ENCODE peak calls at places on chromosome 4, in ten cellular contexts. Q, A, I, P, B, W, X, L, H and G are unnamed samples.

GRCh38 chr4:1041147-1041935 is 29.9 kb downstream of the FGFRL1 start:
- DNase-seq in A (no peak), Q (peak), W (no peak), I (no peak), H (no peak), P (peak), X (no peak), L (no peak), B (no peak), G (no peak)

GRCh38 chr4:145935253-145936141 is 3.1 kb downstream of the ZNF827 start:
- DNase-seq in W (no peak), A (peak), X (peak), H (peak), B (peak), L (no peak), P (no peak), Q (no peak), I (peak), G (no peak)

GRCh38 chr4:65521666-65522065 is 148.6 kb downstream of the EPHA5 start:
- DNase-seq in P (no peak), X (no peak), I (no peak), H (no peak), Q (no peak), L (no peak), W (no peak), A (no peak), B (no peak), G (no peak)

GRCh38 chr4:101961144-101961543 is 170.6 kb downstream of the BANK1 start:
- DNase-seq in X (no peak), P (no peak), Q (peak), H (no peak), W (no peak), I (no peak), A (no peak), L (no peak), B (no peak), G (no peak)

GRCh38 chr4:152921284-152921683 is 14.8 kb upstream of the FHDC1 start:
- DNase-seq in B (no peak), W (no peak), Q (no peak), P (no peak), L (no peak), X (no peak), A (no peak), H (no peak), I (no peak), G (no peak)

GRCh38 chr4:138639018-138639876 is 376.3 kb upstream of the NOCT start:
- DNase-seq in A (no peak), W (no peak), L (no peak), B (peak), X (no peak), Q (peak), H (no peak), I (no peak), P (no peak), G (no peak)

GRCh38 chr4:71814433-71814832 is 30.6 kb upstream of the GC start:
- DNase-seq in I (no peak), X (no peak), W (no peak), B (no peak), P (no peak), L (no peak), A (no peak), H (no peak), Q (no peak), G (no peak)

GRCh38 chr4:25500626-25501318 is 123.7 kb downstream of the ANAPC4 start:
- DNase-seq in X (no peak), Q (no peak), H (no peak), I (no peak), L (no peak), W (no peak), B (peak), P (no peak), A (no peak), G (no peak)

GRCh38 chr4:14178421-14178820 is 550.9 kb upstream of the BOD1L1 start:
- DNase-seq in Q (peak), B (no peak), P (no peak), H (no peak), L (no peak), I (no peak), W (no peak), X (no peak), A (no peak), G (no peak)

GRCh38 chr4:154643493-154643892 is 31.0 kb upstream of the FGG start:
- DNase-seq in W (no peak), P (no peak), A (no peak), X (no peak), I (no peak), L (no peak), H (no peak), B (no peak), Q (no peak), G (no peak)

GRCh38 chr4:96504386-96504785 is 664.5 kb downstream of the PDHA2 start:
- DNase-seq in B (no peak), W (no peak), A (no peak), I (no peak), Q (no peak), H (no peak), P (no peak), L (no peak), X (no peak), G (no peak)

GRCh38 chr4:25991296-25991695 is 77.3 kb downstream of the SMIM20 start:
- DNase-seq in B (no peak), H (no peak), Q (no peak), L (no peak), W (no peak), I (no peak), X (no peak), P (no peak), A (no peak), G (no peak)

GRCh38 chr4:125801373-125801772 is 486.6 kb downstream of the FAT4 start:
- DNase-seq in W (no peak), L (no peak), X (no peak), H (no peak), I (no peak), Q (peak), A (no peak), P (no peak), B (no peak), G (no peak)

GRCh38 chr4:27239651-27240050 is 379.0 kb downstream of the STIM2 start:
- DNase-seq in Q (peak), W (no peak), B (no peak), H (no peak), I (no peak), A (no peak), L (no peak), X (no peak), P (no peak), G (no peak)

GRCh38 chr4:63728480-63729177 is 680.6 kb downstream of the TECRL start:
- DNase-seq in L (no peak), X (no peak), H (no peak), I (no peak), Q (no peak), W (no peak), B (no peak), A (no peak), P (no peak), G (no peak)

GRCh38 chr4:185774815-185775684 is 36.9 kb downstream of the SORBS2 start:
- DNase-seq in W (no peak), B (no peak), X (peak), L (no peak), P (no peak), Q (peak), A (peak), H (no peak), I (peak), G (peak)

GRCh38 chr4:185771696-185772390 is 40.2 kb downstream of the SORBS2 start:
- DNase-seq in B (no peak), I (no peak), X (no peak), L (no peak), W (no peak), Q (no peak), A (no peak), P (no peak), H (no peak), G (no peak)

GRCh38 chr4:185772391-185773093 is 39.5 kb downstream of the SORBS2 start:
- DNase-seq in W (no peak), Q (no peak), X (no peak), P (no peak), H (no peak), A (no peak), B (no peak), L (no peak), I (no peak), G (no peak)

GRCh38 chr4:185774076-185774731 is 37.8 kb downstream of the SORBS2 start:
- DNase-seq in Q (no peak), L (no peak), X (no peak), H (no peak), B (no peak), I (peak), W (no peak), P (no peak), A (no peak), G (no peak)

DNA sequence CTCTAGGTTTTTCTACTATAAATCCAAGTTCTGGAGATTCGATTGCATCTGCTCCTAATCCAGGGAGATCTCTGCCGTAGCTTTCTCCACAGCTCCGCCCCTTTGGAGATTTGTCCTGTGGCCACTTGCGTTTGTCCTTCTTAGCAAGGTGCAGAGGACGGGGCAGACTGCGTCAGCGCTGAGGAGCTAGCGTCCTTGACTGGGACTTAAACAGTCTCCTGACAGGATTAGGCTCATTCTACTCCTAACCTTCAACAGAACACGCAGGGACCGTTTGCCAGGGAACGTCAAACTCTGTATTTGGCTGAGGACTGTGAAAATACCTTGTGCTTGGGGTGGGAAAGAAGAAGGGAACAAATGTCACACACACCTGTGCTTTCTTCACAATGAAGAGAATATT is 38.6 kb downstream of the SORBS2 start:
- DNase-seq in Q (no peak), B (no peak), W (no peak), P (no peak), L (no peak), I (peak), H (peak), A (no peak), X (peak), G (no peak)
- TF ChIP-seq CTCF in Q (no peak), B (no peak), W (no peak), P (no peak), L (no peak), I (no peak), H (no peak), A (no peak), X (no peak), G (no peak)

DNA sequence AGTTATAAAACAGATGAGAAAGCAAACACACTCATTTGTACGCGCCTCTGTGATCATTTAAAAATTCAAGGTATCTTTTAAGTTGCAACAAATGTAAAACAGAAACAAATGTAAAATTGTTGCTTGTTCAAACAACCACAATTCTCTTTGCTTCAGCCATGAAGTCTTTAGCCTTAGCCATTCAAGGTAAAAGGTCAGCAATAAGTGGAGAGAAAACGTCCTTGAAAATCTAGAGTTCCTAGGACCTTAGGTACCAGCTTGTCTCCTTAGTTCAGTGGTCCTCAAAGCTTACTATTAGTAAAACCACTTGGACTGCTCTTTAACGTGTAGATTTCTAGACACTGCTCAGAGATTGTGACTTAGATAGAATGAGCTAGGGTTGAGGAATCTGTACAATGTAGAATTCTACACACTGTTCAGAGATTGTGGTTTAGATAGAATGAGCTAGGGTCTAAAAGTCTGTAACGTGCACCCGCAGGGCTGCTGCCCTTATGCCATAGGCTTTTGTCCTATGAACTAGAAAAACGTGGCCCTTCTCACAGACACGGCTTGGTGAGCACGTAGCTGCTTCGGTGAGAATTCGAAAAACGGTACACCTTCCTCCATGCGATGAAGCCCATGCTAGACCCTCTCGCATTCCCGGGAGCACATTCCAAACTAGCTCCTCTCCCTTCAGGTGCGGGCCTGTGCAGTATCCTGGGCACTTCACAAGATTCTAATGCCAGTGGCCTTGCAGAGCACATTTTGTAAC is 1.7 kb downstream of the PLAC8 start:
- DNase-seq in H (no peak), B (no peak), L (no peak), W (no peak), A (no peak), X (no peak), I (no peak), Q (peak), P (peak), G (no peak)
- H3K27ac ChIP-seq in H (no peak), B (peak), L (no peak), W (no peak), A (peak), X (no peak), I (no peak), Q (no peak), P (peak), G (no peak)

GRCh38 chr4:48490680-48491513 is 845 bp downstream of the ZAR1 start:
- DNase-seq in B (no peak), X (no peak), I (no peak), H (peak), A (peak), P (no peak), Q (no peak), L (no peak), W (no peak), G (no peak)

GRCh38 chr4:48489683-48490011 is 405 bp upstream of the ZAR1 start:
- DNase-seq in B (no peak), W (no peak), Q (no peak), P (no peak), X (no peak), L (no peak), I (no peak), A (no peak), H (no peak), G (no peak)

GRCh38 chr4:48491514-48492176 is 1.6 kb downstream of the ZAR1 start:
- DNase-seq in A (no peak), I (no peak), W (no peak), X (no peak), Q (no peak), P (no peak), H (no peak), L (no peak), B (no peak), G (no peak)

GRCh38 chr4:48493485-48494100 is 3.5 kb downstream of the ZAR1 start:
- DNase-seq in B (no peak), Q (no peak), P (no peak), I (no peak), W (no peak), A (no peak), L (no peak), H (no peak), X (no peak), G (no peak)

DNA sequence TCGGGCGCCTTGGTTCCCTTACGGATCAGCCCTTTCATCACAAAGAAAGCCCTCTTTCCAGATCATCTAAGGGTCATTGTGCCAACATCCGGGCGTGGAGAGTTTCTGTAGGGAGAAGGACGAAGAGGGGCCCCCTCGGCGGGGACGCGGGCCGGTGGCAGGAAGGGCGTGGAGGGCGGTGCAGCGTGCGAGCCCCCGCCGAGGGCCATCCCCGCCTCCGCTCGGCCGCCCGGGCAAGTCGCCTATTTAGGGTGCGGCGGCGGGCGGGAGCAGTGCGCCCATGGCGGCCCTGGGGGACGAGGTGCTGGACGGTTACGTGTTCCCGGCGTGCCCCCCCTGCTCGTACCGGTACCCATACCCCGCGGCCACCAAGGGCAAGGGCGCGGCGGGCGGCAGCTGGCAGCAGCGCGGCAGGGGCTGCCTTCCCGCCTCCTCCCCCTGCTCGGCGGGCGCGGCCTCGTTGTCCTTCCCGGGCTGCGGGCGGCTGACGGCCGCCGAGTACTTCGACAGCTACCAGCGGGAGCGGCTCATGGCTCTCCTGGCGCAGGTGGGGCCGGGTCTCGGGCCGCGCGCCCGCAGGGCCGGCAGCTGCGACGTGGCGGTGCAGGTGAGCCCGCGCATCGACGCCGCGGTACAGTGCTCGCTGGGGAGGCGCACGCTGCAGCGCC is at the start of gene ZAR1:
- DNase-seq in X (no peak), B (no peak), Q (no peak), H (no peak), A (no peak), P (no peak), I (no peak), L (no peak), W (no peak), G (no peak)
- H3K4me3 ChIP-seq in X (no peak), B (no peak), Q (no peak), H (peak), A (peak), P (peak), I (no peak), L (peak), W (no peak), G (peak)

GRCh38 chr4:104015680-104016079 is 295.9 kb upstream of the TACR3 start:
- DNase-seq in P (no peak), L (no peak), A (no peak), Q (no peak), I (no peak), H (no peak), X (no peak), B (no peak), W (no peak), G (no peak)
- TF ChIP-seq CTCF in P (no peak), L (no peak), A (no peak), Q (no peak), I (peak), H (no peak), X (no peak), B (peak), W (peak), G (no peak)

GRCh38 chr4:111873801-111874200 is 271.5 kb upstream of the FAM241A start:
- DNase-seq in B (no peak), A (no peak), W (no peak), Q (no peak), H (no peak), P (no peak), L (no peak), X (no peak), I (no peak), G (no peak)
- H3K27ac ChIP-seq in B (no peak), A (no peak), W (no peak), Q (no peak), H (no peak), P (no peak), L (no peak), X (no peak), I (no peak), G (no peak)

GRCh38 chr4:120923201-120923522 is 636 bp upstream of the PRDM5 start:
- DNase-seq in A (no peak), L (no peak), X (no peak), P (no peak), W (no peak), Q (no peak), B (no peak), I (no peak), H (no peak), G (no peak)
- H3K4me3 ChIP-seq in A (peak), L (peak), X (peak), P (peak), W (peak), Q (peak), B (peak), I (no peak), H (peak), G (peak)

GRCh38 chr4:178577933-178578332 is 1135.7 kb upstream of the AGA start:
- DNase-seq in B (peak), Q (no peak), I (no peak), A (no peak), H (no peak), X (no peak), P (no peak), L (no peak), W (no peak), G (no peak)
- TF ChIP-seq CTCF in B (peak), Q (no peak), I (no peak), A (no peak), H (no peak), X (no peak), P (no peak), L (no peak), W (no peak), G (no peak)